ENCODE peak calls at places on chromosome 20, in seven cellular contexts. N is IMR-90, P is HepG2, D is GM12878, I is K562, S is A549, J is H1. Q is an unnamed sample.

GRCh38 chr20:49346682-49347081 is 68.8 kb upstream of the ZNFX1 start:
- DNase-seq in N (no peak), P (no peak), D (no peak), I (no peak), S (no peak), J (no peak), Q (no peak)

GRCh38 chr20:47137231-47137865 is 219.2 kb downstream of the ZMYND8 start:
- DNase-seq in N (peak), P (no peak), D (no peak), I (no peak), S (no peak), J (no peak), Q (no peak)

GRCh38 chr20:63947638-63948456 is 8.4 kb downstream of the UCKL1 start:
- DNase-seq in N (no peak), P (no peak), D (no peak), I (no peak), S (no peak), J (no peak), Q (no peak)

GRCh38 chr20:37327748-37328147 is 18.2 kb upstream of the SRC start:
- DNase-seq in N (peak), P (no peak), D (no peak), I (no peak), S (no peak), J (no peak), Q (no peak)

GRCh38 chr20:63037669-63038268 is 31.0 kb upstream of the BHLHE23 start:
- DNase-seq in N (no peak), P (no peak), D (no peak), I (no peak), S (no peak), J (no peak), Q (no peak)

GRCh38 chr20:58503668-58504067 is 11.5 kb downstream of the APCDD1L start:
- DNase-seq in N (no peak), P (no peak), D (no peak), I (no peak), S (no peak), J (no peak), Q (no peak)

GRCh38 chr20:5061209-5061608 is 58.5 kb downstream of the PCNA start:
- DNase-seq in N (peak), P (peak), D (no peak), I (no peak), S (peak), J (peak), Q (no peak)

GRCh38 chr20:63498950-63499332 is at the start of gene EEF1A2:
- DNase-seq in N (no peak), P (no peak), D (no peak), I (peak), S (peak), J (no peak), Q (no peak)

GRCh38 chr20:63025534-63026331 is 19.0 kb upstream of the BHLHE23 start:
- DNase-seq in N (peak), P (no peak), D (no peak), I (no peak), S (no peak), J (no peak), Q (peak)

GRCh38 chr20:32893878-32894483 is 35.3 kb downstream of the EFCAB8 start:
- DNase-seq in N (peak), P (peak), D (no peak), I (peak), S (peak), J (peak), Q (peak)

GRCh38 chr20:32894711-32895355 is 36.1 kb downstream of the EFCAB8 start:
- DNase-seq in N (no peak), P (no peak), D (no peak), I (no peak), S (no peak), J (no peak), Q (no peak)

GRCh38 chr20:32893263-32893877 is 34.6 kb downstream of the EFCAB8 start:
- DNase-seq in N (no peak), P (no peak), D (no peak), I (no peak), S (no peak), J (no peak), Q (no peak)

GRCh38 chr20:32891491-32891890 is 32.8 kb downstream of the EFCAB8 start:
- DNase-seq in N (no peak), P (no peak), D (no peak), I (no peak), S (no peak), J (no peak), Q (no peak)

DNA sequence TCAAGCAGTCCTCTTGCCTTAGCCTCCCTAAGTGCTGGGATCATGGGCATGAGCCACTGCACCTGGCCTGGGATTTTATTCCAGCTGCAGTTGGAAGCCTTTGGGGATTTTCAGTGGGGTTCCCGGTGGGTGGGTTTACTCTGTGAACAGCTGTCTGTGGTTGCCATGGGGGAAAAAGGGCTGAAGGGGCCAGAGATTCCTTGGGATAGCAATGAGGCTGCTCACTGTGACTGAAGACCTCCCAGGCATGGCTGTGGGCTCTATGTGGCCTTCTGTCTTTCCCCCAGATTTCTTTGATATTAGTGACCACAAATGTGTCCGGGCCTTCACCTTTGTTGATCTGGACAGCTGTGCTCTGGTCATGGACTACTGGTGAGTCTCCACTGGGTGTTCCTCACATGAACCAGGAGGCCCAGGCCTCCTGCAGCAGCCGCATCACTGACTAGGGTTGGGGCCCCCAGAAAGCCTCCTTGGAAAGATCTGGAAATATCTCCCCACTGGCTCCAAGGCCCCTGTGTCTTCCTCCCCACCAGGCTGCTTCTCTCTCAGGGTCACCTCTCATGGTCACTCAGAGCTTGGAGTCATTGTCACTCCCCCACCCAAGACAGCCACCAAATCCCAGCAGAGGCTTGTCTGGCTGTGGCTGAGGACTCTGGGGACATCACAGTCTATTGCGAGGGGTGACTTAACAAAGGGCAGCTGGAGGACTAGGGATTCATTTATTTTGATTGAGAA is 33.4 kb downstream of the EFCAB8 start:
- DNase-seq in N (no peak), P (no peak), D (no peak), I (no peak), S (no peak), J (no peak), Q (no peak)
- TF ChIP-seq USF2 in N (no peak), P (no peak), D (no peak), I (no peak), S (no peak), J (no peak), Q (no peak)

DNA sequence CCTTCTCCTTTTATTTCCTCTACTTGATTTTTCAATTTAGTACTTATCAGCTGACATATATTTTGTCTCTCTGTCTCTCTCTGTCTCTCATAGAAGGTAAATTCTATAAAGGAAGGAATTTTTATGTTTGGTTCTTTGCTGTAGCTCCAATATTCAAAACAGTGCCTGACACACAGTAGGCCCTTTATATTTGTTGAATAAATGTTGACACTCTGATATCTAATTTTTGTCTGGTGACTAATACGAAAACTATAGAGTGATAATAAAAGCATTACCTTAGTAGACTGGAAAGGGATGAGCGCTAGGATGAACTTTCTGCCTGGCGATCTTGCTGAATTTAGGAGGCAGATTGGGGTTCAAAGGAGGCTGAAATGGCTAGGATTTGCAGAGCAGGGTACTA is 42.8 kb downstream of the PTPN1 start:
- DNase-seq in N (no peak), P (no peak), D (no peak), I (no peak), S (no peak), J (no peak), Q (no peak)
- TF ChIP-seq USF2 in N (no peak), P (no peak), D (no peak), I (no peak), S (no peak), J (no peak), Q (no peak)

GRCh38 chr20:23419657-23419994 is 1.7 kb downstream of the NAPB start:
- DNase-seq in N (no peak), P (no peak), D (no peak), I (no peak), S (no peak), J (no peak), Q (no peak)
- TF ChIP-seq USF2 in N (no peak), P (no peak), D (no peak), I (no peak), S (no peak), J (no peak), Q (no peak)

GRCh38 chr20:51321343-51322163 is 221.0 kb downstream of the NFATC2 start:
- DNase-seq in N (no peak), P (no peak), D (no peak), I (peak), S (no peak), J (no peak), Q (no peak)

GRCh38 chr20:51326241-51326819 is 216.2 kb downstream of the NFATC2 start:
- DNase-seq in N (peak), P (peak), D (no peak), I (peak), S (peak), J (no peak), Q (peak)

GRCh38 chr20:51319522-51319921 is 223.0 kb downstream of the NFATC2 start:
- DNase-seq in N (no peak), P (no peak), D (no peak), I (no peak), S (no peak), J (no peak), Q (no peak)

GRCh38 chr20:51318058-51318960 is 224.2 kb downstream of the NFATC2 start:
- DNase-seq in N (no peak), P (peak), D (no peak), I (peak), S (peak), J (peak), Q (peak)

GRCh38 chr20:51322164-51322707 is 220.3 kb downstream of the NFATC2 start:
- DNase-seq in N (no peak), P (no peak), D (no peak), I (no peak), S (no peak), J (no peak), Q (peak)
- TF ChIP-seq USF2 in N (no peak), P (no peak), D (no peak), I (no peak), S (no peak), J (no peak), Q (no peak)

GRCh38 chr20:38726849-38727601 is 2.7 kb downstream of the SLC32A1 start:
- DNase-seq in N (no peak), P (peak), D (no peak), I (peak), S (no peak), J (no peak), Q (peak)
- TF ChIP-seq USF2 in N (no peak), P (no peak), D (no peak), I (no peak), S (no peak), J (no peak), Q (no peak)

GRCh38 chr20:51750037-51750769 is 18.0 kb downstream of the ATP9A start:
- DNase-seq in N (peak), P (peak), D (no peak), I (no peak), S (peak), J (no peak), Q (no peak)

GRCh38 chr20:51750770-51751388 is 17.3 kb downstream of the ATP9A start:
- DNase-seq in N (no peak), P (no peak), D (no peak), I (no peak), S (no peak), J (no peak), Q (no peak)

GRCh38 chr20:51749674-51750036 is 18.5 kb downstream of the ATP9A start:
- DNase-seq in N (peak), P (no peak), D (no peak), I (no peak), S (no peak), J (no peak), Q (no peak)

GRCh38 chr20:51756653-51757052 is 11.5 kb downstream of the ATP9A start:
- DNase-seq in N (no peak), P (no peak), D (no peak), I (no peak), S (no peak), J (no peak), Q (no peak)

DNA sequence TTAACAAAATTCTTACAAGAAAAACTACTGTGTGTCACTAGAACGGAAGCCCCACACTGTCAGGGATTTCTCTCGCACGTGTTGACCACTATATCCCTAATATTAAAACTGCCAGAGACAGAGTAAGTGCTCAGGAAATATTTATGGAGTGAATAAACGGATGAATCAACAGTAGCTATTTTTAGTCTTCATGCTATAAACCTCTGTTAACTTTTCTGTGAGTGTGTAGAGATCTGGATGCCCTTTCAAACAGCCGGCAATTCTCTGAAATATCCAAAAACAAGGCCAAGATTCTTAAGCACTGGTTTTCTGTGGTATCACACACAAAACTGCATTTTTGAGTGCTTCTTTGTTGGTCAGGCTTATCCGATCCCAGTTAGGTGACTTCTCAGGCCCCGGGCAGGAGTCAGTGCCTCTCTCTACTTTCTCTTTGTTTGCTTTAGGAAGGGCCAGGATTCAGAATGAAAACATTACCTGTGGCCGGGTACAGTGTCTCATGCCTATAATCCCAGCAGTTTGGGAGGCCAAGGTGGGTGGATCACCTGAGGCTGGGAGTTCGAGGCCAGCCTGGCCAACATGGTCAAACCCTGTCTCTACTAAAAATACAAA is 15.7 kb downstream of the ATP9A start:
- DNase-seq in N (peak), P (peak), D (no peak), I (no peak), S (peak), J (no peak), Q (no peak)
- TF ChIP-seq USF2 in N (peak), P (no peak), D (no peak), I (no peak), S (no peak), J (no peak), Q (no peak)

Q was measured in WTC11.